ENCODE peak calls at places on chromosomes 16 and 17, in ten cellular contexts. One of them, this sample, is unnamed.

GRCh38 chr17:50861822-50862528 is 4.2 kb downstream of the TOB1 start:
- DNase-seq in IMR-90: no peak
- DNase-seq in upper lobe of left lung: no peak
- DNase-seq in heart right ventricle: no peak
- DNase-seq in tibial artery: no peak
- DNase-seq in thoracic aorta: no peak
- DNase-seq in pancreas: no peak
- DNase-seq in mammary epithelial cell: no peak
- DNase-seq in lung: no peak
- DNase-seq in adrenal gland: no peak
- DNase-seq in this sample: no peak

GRCh38 chr17:42522263-42522790 is 13.7 kb upstream of the NAGLU start:
- DNase-seq in tibial artery: no peak
- DNase-seq in lung: no peak
- DNase-seq in upper lobe of left lung: peak; percentile 51
- DNase-seq in pancreas: no peak
- DNase-seq in IMR-90: no peak
- DNase-seq in heart right ventricle: no peak
- DNase-seq in thoracic aorta: no peak
- DNase-seq in adrenal gland: peak; percentile 70
- DNase-seq in mammary epithelial cell: no peak
- DNase-seq in this sample: no peak

GRCh38 chr17:55433629-55434422 is 12.2 kb upstream of the MMD start:
- DNase-seq in thoracic aorta: no peak
- DNase-seq in upper lobe of left lung: no peak
- DNase-seq in mammary epithelial cell: peak; percentile 93
- DNase-seq in lung: peak; percentile 39
- DNase-seq in heart right ventricle: no peak
- DNase-seq in tibial artery: no peak
- DNase-seq in adrenal gland: no peak
- DNase-seq in pancreas: no peak
- DNase-seq in IMR-90: peak; percentile 96
- DNase-seq in this sample: no peak

GRCh38 chr16:80614908-80615696 is 74.3 kb downstream of the DYNLRB2 start:
- DNase-seq in adrenal gland: no peak
- DNase-seq in heart right ventricle: no peak
- DNase-seq in tibial artery: no peak
- DNase-seq in pancreas: no peak
- DNase-seq in IMR-90: peak; percentile 86
- DNase-seq in lung: no peak
- DNase-seq in upper lobe of left lung: no peak
- DNase-seq in thoracic aorta: no peak
- DNase-seq in mammary epithelial cell: peak; percentile 43
- DNase-seq in this sample: no peak

GRCh38 chr16:48497129-48497528 is 111.9 kb upstream of the SIAH1 start:
- DNase-seq in heart right ventricle: no peak
- DNase-seq in tibial artery: no peak
- DNase-seq in thoracic aorta: no peak
- DNase-seq in IMR-90: no peak
- DNase-seq in adrenal gland: no peak
- DNase-seq in lung: no peak
- DNase-seq in mammary epithelial cell: no peak
- DNase-seq in pancreas: no peak
- DNase-seq in upper lobe of left lung: no peak
- DNase-seq in this sample: no peak

GRCh38 chr16:46918905-46919792 is 35.0 kb downstream of the GPT2 start:
- DNase-seq in pancreas: peak; percentile 94
- DNase-seq in heart right ventricle: no peak
- DNase-seq in mammary epithelial cell: no peak
- DNase-seq in tibial artery: no peak
- DNase-seq in IMR-90: no peak
- DNase-seq in thoracic aorta: no peak
- DNase-seq in lung: no peak
- DNase-seq in adrenal gland: no peak
- DNase-seq in upper lobe of left lung: no peak
- DNase-seq in this sample: peak; percentile 37

GRCh38 chr17:74212262-74212912 is 984 bp upstream of the TTYH2 start:
- DNase-seq in mammary epithelial cell: no peak
- DNase-seq in upper lobe of left lung: no peak
- DNase-seq in adrenal gland: no peak
- DNase-seq in pancreas: peak; percentile 79
- DNase-seq in heart right ventricle: no peak
- DNase-seq in thoracic aorta: no peak
- DNase-seq in tibial artery: no peak
- DNase-seq in IMR-90: no peak
- DNase-seq in lung: no peak
- DNase-seq in this sample: no peak

GRCh38 chr16:84175351-84176081 is 11.3 kb downstream of the TAF1C start:
- DNase-seq in heart right ventricle: no peak
- DNase-seq in pancreas: peak; percentile 75
- DNase-seq in mammary epithelial cell: peak; percentile 55
- DNase-seq in thoracic aorta: no peak
- DNase-seq in lung: peak; percentile 43
- DNase-seq in tibial artery: no peak
- DNase-seq in IMR-90: peak; percentile 53
- DNase-seq in adrenal gland: peak; percentile 62
- DNase-seq in upper lobe of left lung: no peak
- DNase-seq in this sample: peak; percentile 70

GRCh38 chr16:50015631-50016030 is 9.4 kb upstream of the CNEP1R1 start:
- DNase-seq in adrenal gland: no peak
- DNase-seq in mammary epithelial cell: no peak
- DNase-seq in tibial artery: no peak
- DNase-seq in pancreas: no peak
- DNase-seq in lung: no peak
- DNase-seq in heart right ventricle: no peak
- DNase-seq in thoracic aorta: no peak
- DNase-seq in IMR-90: no peak
- DNase-seq in upper lobe of left lung: no peak
- DNase-seq in this sample: no peak

GRCh38 chr16:84976644-84977400 is 34.5 kb downstream of the ZDHHC7 start:
- DNase-seq in thoracic aorta: no peak
- DNase-seq in pancreas: peak; percentile 54
- DNase-seq in mammary epithelial cell: no peak
- DNase-seq in tibial artery: peak; percentile 80
- DNase-seq in heart right ventricle: peak; percentile 41
- DNase-seq in adrenal gland: peak; percentile 52
- DNase-seq in upper lobe of left lung: no peak
- DNase-seq in lung: peak; percentile 84
- DNase-seq in IMR-90: no peak
- DNase-seq in this sample: no peak

GRCh38 chr16:70526403-70526802 is 2.8 kb downstream of the SF3B3 start:
- DNase-seq in adrenal gland: no peak
- DNase-seq in upper lobe of left lung: no peak
- DNase-seq in thoracic aorta: no peak
- DNase-seq in pancreas: no peak
- DNase-seq in lung: no peak
- DNase-seq in tibial artery: no peak
- DNase-seq in IMR-90: no peak
- DNase-seq in heart right ventricle: no peak
- DNase-seq in mammary epithelial cell: no peak
- DNase-seq in this sample: no peak

GRCh38 chr17:61412860-61413653 is 13.4 kb downstream of the TBX2 start:
- DNase-seq in thoracic aorta: no peak
- DNase-seq in heart right ventricle: peak; percentile 23
- DNase-seq in IMR-90: no peak
- DNase-seq in tibial artery: peak; percentile 70
- DNase-seq in adrenal gland: no peak
- DNase-seq in upper lobe of left lung: no peak
- DNase-seq in pancreas: no peak
- DNase-seq in lung: peak; percentile 30
- DNase-seq in mammary epithelial cell: no peak
- DNase-seq in this sample: no peak

GRCh38 chr17:14784997-14785696 is 480.0 kb downstream of the PMP22 start:
- DNase-seq in pancreas: no peak
- DNase-seq in thoracic aorta: no peak
- DNase-seq in tibial artery: no peak
- DNase-seq in lung: no peak
- DNase-seq in upper lobe of left lung: peak; percentile 26
- DNase-seq in adrenal gland: no peak
- DNase-seq in IMR-90: no peak
- DNase-seq in mammary epithelial cell: peak; percentile 40
- DNase-seq in heart right ventricle: no peak
- DNase-seq in this sample: no peak

GRCh38 chr17:78967782-78968362 is 11.9 kb downstream of the LGALS3BP start:
- DNase-seq in tibial artery: no peak
- DNase-seq in IMR-90: no peak
- DNase-seq in mammary epithelial cell: no peak
- DNase-seq in lung: no peak
- DNase-seq in heart right ventricle: no peak
- DNase-seq in adrenal gland: no peak
- DNase-seq in thoracic aorta: no peak
- DNase-seq in upper lobe of left lung: no peak
- DNase-seq in pancreas: no peak
- DNase-seq in this sample: no peak

DNA sequence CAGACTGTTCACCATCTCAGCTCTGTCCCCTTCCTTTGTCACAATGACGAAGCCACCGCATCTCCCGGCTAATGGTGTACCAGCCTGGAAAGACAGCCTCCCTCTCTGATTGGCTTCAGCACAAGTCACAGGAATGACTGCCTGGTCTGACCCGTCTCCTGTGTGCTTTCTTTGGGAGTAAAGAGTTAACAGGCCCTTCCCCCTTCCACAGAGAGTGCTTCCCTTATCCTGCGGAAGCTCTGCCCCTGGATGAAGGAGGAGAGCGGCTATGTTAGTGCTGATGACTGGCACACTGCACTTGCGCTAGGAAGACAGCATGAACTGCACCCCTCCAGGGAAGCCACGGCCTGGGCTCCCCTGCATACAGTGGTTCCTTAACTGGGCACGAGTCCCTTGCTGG is 11.3 kb downstream of the USB1 start:
- DNase-seq in pancreas: peak; percentile 29
- DNase-seq in thoracic aorta: no peak
- DNase-seq in mammary epithelial cell: no peak
- DNase-seq in tibial artery: no peak
- DNase-seq in heart right ventricle: no peak
- DNase-seq in lung: no peak
- DNase-seq in upper lobe of left lung: no peak
- DNase-seq in IMR-90: no peak
- DNase-seq in adrenal gland: no peak
- DNase-seq in this sample: no peak
- TF ChIP-seq CTCF in pancreas: no peak
- TF ChIP-seq CTCF in thoracic aorta: no peak
- TF ChIP-seq CTCF in mammary epithelial cell: no peak
- TF ChIP-seq CTCF in tibial artery: no peak
- TF ChIP-seq CTCF in heart right ventricle: no peak
- TF ChIP-seq CTCF in lung: no peak
- TF ChIP-seq CTCF in upper lobe of left lung: no peak
- TF ChIP-seq CTCF in IMR-90: no peak
- TF ChIP-seq CTCF in adrenal gland: no peak
- TF ChIP-seq CTCF in this sample: no peak

GRCh38 chr17:46059457-46059856 is 60.4 kb downstream of the STH start:
- DNase-seq in upper lobe of left lung: no peak
- DNase-seq in pancreas: no peak
- DNase-seq in mammary epithelial cell: no peak
- DNase-seq in IMR-90: no peak
- DNase-seq in tibial artery: no peak
- DNase-seq in lung: no peak
- DNase-seq in thoracic aorta: no peak
- DNase-seq in adrenal gland: peak; percentile 25
- DNase-seq in heart right ventricle: no peak
- DNase-seq in this sample: no peak

GRCh38 chr17:46063239-46063638 is 64.2 kb downstream of the STH start:
- DNase-seq in tibial artery: no peak
- DNase-seq in adrenal gland: no peak
- DNase-seq in heart right ventricle: no peak
- DNase-seq in mammary epithelial cell: peak; percentile 86
- DNase-seq in upper lobe of left lung: no peak
- DNase-seq in pancreas: no peak
- DNase-seq in thoracic aorta: no peak
- DNase-seq in lung: no peak
- DNase-seq in IMR-90: peak; percentile 82
- DNase-seq in this sample: no peak

GRCh38 chr17:46060461-46060860 is 61.4 kb downstream of the STH start:
- DNase-seq in heart right ventricle: no peak
- DNase-seq in pancreas: no peak
- DNase-seq in lung: no peak
- DNase-seq in upper lobe of left lung: no peak
- DNase-seq in mammary epithelial cell: no peak
- DNase-seq in IMR-90: no peak
- DNase-seq in adrenal gland: no peak
- DNase-seq in tibial artery: no peak
- DNase-seq in thoracic aorta: no peak
- DNase-seq in this sample: no peak

GRCh38 chr17:46064460-46064859 is 65.4 kb downstream of the STH start:
- DNase-seq in adrenal gland: no peak
- DNase-seq in lung: no peak
- DNase-seq in thoracic aorta: no peak
- DNase-seq in pancreas: no peak
- DNase-seq in upper lobe of left lung: no peak
- DNase-seq in tibial artery: no peak
- DNase-seq in mammary epithelial cell: no peak
- DNase-seq in heart right ventricle: no peak
- DNase-seq in IMR-90: no peak
- DNase-seq in this sample: no peak

GRCh38 chr17:46061435-46061834 is 62.4 kb downstream of the STH start:
- DNase-seq in IMR-90: no peak
- DNase-seq in pancreas: no peak
- DNase-seq in adrenal gland: no peak
- DNase-seq in upper lobe of left lung: peak; percentile 30
- DNase-seq in tibial artery: no peak
- DNase-seq in lung: no peak
- DNase-seq in heart right ventricle: no peak
- DNase-seq in thoracic aorta: no peak
- DNase-seq in mammary epithelial cell: peak; percentile 17
- DNase-seq in this sample: no peak
- TF ChIP-seq CTCF in IMR-90: peak; percentile 30
- TF ChIP-seq CTCF in pancreas: peak; percentile 36
- TF ChIP-seq CTCF in adrenal gland: no peak
- TF ChIP-seq CTCF in upper lobe of left lung: peak; percentile 11
- TF ChIP-seq CTCF in tibial artery: peak; percentile 7
- TF ChIP-seq CTCF in lung: no peak
- TF ChIP-seq CTCF in heart right ventricle: peak; percentile 46
- TF ChIP-seq CTCF in thoracic aorta: no peak
- TF ChIP-seq CTCF in mammary epithelial cell: peak; percentile 37
- TF ChIP-seq CTCF in this sample: peak; percentile 55

GRCh38 chr17:76432712-76433336 is 20.1 kb downstream of the UBE2O start:
- DNase-seq in tibial artery: no peak
- DNase-seq in thoracic aorta: no peak
- DNase-seq in pancreas: no peak
- DNase-seq in adrenal gland: no peak
- DNase-seq in mammary epithelial cell: no peak
- DNase-seq in upper lobe of left lung: no peak
- DNase-seq in IMR-90: peak; percentile 49
- DNase-seq in lung: no peak
- DNase-seq in heart right ventricle: no peak
- DNase-seq in this sample: no peak
- TF ChIP-seq CTCF in tibial artery: peak; percentile 5
- TF ChIP-seq CTCF in thoracic aorta: peak; percentile 26
- TF ChIP-seq CTCF in pancreas: peak; percentile 17
- TF ChIP-seq CTCF in adrenal gland: no peak
- TF ChIP-seq CTCF in mammary epithelial cell: peak; percentile 52
- TF ChIP-seq CTCF in upper lobe of left lung: no peak
- TF ChIP-seq CTCF in IMR-90: peak; percentile 46
- TF ChIP-seq CTCF in lung: no peak
- TF ChIP-seq CTCF in heart right ventricle: peak; percentile 45
- TF ChIP-seq CTCF in this sample: peak; percentile 59

DNA sequence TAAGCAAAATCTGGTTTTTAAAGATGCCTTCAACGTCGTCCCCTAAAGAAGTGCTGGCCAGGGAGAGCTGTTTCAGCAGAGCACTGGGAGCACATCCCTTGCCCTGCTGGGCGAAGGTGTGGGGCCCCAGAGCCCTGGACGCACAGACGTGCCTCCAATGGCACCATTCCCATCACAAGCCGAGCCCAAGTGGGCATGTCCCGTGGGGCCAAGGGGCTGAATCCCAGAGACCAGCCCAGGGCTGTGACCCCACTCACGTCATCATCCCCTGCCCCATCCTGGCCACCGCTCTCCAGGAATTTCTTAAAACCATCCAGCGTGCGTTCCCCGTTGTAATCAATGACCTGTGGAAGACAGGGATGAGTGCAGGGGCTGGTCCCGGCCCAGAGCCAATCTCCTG is 10.0 kb upstream of the PPP1R27 start:
- DNase-seq in mammary epithelial cell: no peak
- DNase-seq in lung: no peak
- DNase-seq in heart right ventricle: no peak
- DNase-seq in pancreas: peak; percentile 66
- DNase-seq in adrenal gland: no peak
- DNase-seq in upper lobe of left lung: peak; percentile 56
- DNase-seq in IMR-90: no peak
- DNase-seq in tibial artery: no peak
- DNase-seq in thoracic aorta: no peak
- DNase-seq in this sample: no peak
- TF ChIP-seq CTCF in mammary epithelial cell: no peak
- TF ChIP-seq CTCF in lung: no peak
- TF ChIP-seq CTCF in heart right ventricle: no peak
- TF ChIP-seq CTCF in pancreas: no peak
- TF ChIP-seq CTCF in adrenal gland: no peak
- TF ChIP-seq CTCF in upper lobe of left lung: no peak
- TF ChIP-seq CTCF in IMR-90: no peak
- TF ChIP-seq CTCF in tibial artery: no peak
- TF ChIP-seq CTCF in thoracic aorta: no peak
- TF ChIP-seq CTCF in this sample: no peak